ENCODE peak calls at places on chromosomes 13 and 19, in seven cellular contexts. T, N, F, V, D, S and Q are unnamed samples.

GRCh38 chr19:31096047-31096446 is 253.2 kb downstream of the TSHZ3 start:
- DNase-seq in S (no peak), T (no peak), V (no peak), F (no peak), N (no peak), D (no peak), Q (no peak)

GRCh38 chr19:1408300-1409203 is 1.2 kb downstream of the DAZAP1 start:
- DNase-seq in F (peak; percentile 30), T (no peak), S (peak; percentile 66), D (peak; percentile 65), V (no peak), N (peak; percentile 65), Q (peak; percentile 70)

GRCh38 chr13:40351537-40352384 is 314.7 kb downstream of the FOXO1 start:
- DNase-seq in V (no peak), F (no peak), N (no peak), T (no peak), S (no peak), D (peak; percentile 10), Q (no peak)

GRCh38 chr19:2016041-2016807 is 710 bp upstream of the BTBD2 start:
- DNase-seq in D (peak; percentile 80), N (peak; percentile 50), V (no peak), T (peak; percentile 66), F (peak; percentile 42), S (peak; percentile 87), Q (peak; percentile 92)

GRCh38 chr19:41905273-41906002 is 22.5 kb downstream of the ARHGEF1 start:
- DNase-seq in T (no peak), N (no peak), V (no peak), D (no peak), S (no peak), F (no peak), Q (no peak)

GRCh38 chr19:19204181-19204580 is 967 bp upstream of the NR2C2AP start:
- DNase-seq in F (no peak), V (no peak), D (no peak), N (no peak), S (no peak), T (no peak), Q (no peak)

GRCh38 chr19:17109962-17110598 is 34.5 kb downstream of the MYO9B start:
- DNase-seq in V (no peak), F (no peak), S (peak; percentile 66), D (no peak), T (peak; percentile 42), N (no peak), Q (peak; percentile 89)

GRCh38 chr19:47601180-47601904 is 7.6 kb upstream of the BICRA start:
- DNase-seq in D (no peak), V (no peak), N (no peak), T (no peak), F (no peak), S (no peak), Q (no peak)

GRCh38 chr13:77079902-77080413 is 53.0 kb upstream of the FBXL3 start:
- DNase-seq in T (no peak), F (no peak), D (no peak), S (peak; percentile 7), V (no peak), N (no peak), Q (no peak)

GRCh38 chr19:40217027-40217810 is 965 bp downstream of the TTC9B start:
- DNase-seq in D (no peak), S (peak; percentile 53), T (no peak), V (no peak), F (no peak), N (peak; percentile 37), Q (no peak)

GRCh38 chr19:3979674-3980352 is 5.5 kb downstream of the EEF2 start:
- DNase-seq in T (no peak), V (no peak), D (no peak), F (no peak), S (no peak), N (peak; percentile 4), Q (no peak)

GRCh38 chr19:14004619-14005380 is 1.3 kb downstream of the RFX1 start:
- DNase-seq in F (no peak), D (no peak), N (no peak), S (peak; percentile 83), V (no peak), T (peak; percentile 49), Q (no peak)

GRCh38 chr19:58338825-58339558 is 12.2 kb downstream of the ZSCAN22 start:
- DNase-seq in V (no peak), T (no peak), S (no peak), D (no peak), F (peak; percentile 26), N (peak; percentile 29), Q (no peak)

GRCh38 chr13:80224468-80224867 is 116.5 kb downstream of the SPRY2 start:
- DNase-seq in T (no peak), F (no peak), S (no peak), V (no peak), D (no peak), N (no peak), Q (no peak)

GRCh38 chr19:17473041-17473440 is 2.7 kb downstream of the SLC27A1 start:
- DNase-seq in V (no peak), T (no peak), D (peak; percentile 75), F (no peak), S (peak; percentile 72), N (no peak), Q (no peak)

GRCh38 chr13:45412274-45413049 is 5.7 kb downstream of the SLC25A30 start:
- DNase-seq in S (no peak), T (no peak), F (no peak), N (no peak), V (no peak), D (no peak), Q (no peak)

DNA sequence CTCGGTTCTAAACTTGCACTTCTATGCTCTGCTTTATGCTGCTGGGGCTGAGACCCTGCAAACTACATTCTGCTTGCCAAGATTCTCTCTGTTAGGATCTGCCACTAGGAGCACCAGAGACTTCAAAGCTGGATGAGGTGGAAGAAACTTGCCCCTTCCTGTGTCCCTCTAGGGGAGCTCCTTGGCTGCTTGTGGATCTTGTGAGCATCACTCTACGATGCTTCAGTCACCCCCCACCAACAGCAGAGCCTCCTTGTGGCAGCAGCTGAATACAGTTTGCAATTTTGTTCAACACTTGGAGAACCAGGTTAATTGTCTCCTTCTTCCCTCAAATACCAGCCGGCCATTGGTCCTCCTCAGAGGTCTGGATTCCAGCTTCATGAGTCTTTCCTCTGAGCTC is 310.6 kb downstream of the FGF14 start:
- DNase-seq in D (peak; percentile 4), V (no peak), N (no peak), S (no peak), T (no peak), F (no peak), Q (no peak)
- TF ChIP-seq CTCF in D (peak; percentile 32), V (no peak), N (no peak), S (no peak), T (no peak), F (peak; percentile 24), Q (no peak)

GRCh38 chr13:78319101-78319627 is 284.2 kb downstream of the POU4F1 start:
- DNase-seq in S (no peak), N (no peak), T (no peak), D (no peak), V (no peak), F (no peak), Q (no peak)

DNA sequence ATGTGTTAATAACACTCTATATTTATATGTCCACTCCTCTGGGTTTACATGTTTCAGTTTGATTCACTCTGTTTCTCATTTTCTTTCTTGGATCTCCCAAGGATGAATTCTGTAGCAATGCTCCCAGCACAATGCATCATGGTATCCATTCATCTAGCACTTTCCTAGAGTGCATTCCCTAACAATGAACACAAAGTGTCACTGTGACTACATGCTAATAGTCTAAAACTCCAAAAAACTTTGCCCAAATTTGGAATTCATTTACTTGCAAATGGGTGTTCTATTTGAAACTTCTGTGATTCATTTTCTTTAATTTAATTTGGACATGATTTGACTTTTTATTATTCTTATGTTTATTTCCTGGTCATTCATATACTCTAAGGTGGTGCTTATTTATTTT is 286.3 kb downstream of the POU4F1 start:
- DNase-seq in V (no peak), N (no peak), D (no peak), T (no peak), S (no peak), F (no peak), Q (no peak)
- TF ChIP-seq CTCF in V (peak; percentile 16), N (peak; percentile 37), D (no peak), T (no peak), S (peak; percentile 40), F (peak; percentile 56), Q (peak; percentile 12)

GRCh38 chr19:45402469-45403070 is 2.3 kb downstream of the PPP1R13L start:
- DNase-seq in N (peak; percentile 79), S (no peak), V (no peak), T (no peak), F (peak; percentile 59), D (no peak), Q (no peak)
- TF ChIP-seq CTCF in N (peak; percentile 68), S (no peak), V (peak; percentile 13), T (peak; percentile 40), F (peak; percentile 78), D (peak; percentile 55), Q (peak; percentile 33)

GRCh38 chr13:27125357-27126282 is 46.0 kb downstream of the USP12 start:
- DNase-seq in S (no peak), V (no peak), F (no peak), T (no peak), N (no peak), D (no peak), Q (no peak)
- TF ChIP-seq CTCF in S (no peak), V (no peak), F (no peak), T (no peak), N (no peak), D (no peak), Q (no peak)

DNA sequence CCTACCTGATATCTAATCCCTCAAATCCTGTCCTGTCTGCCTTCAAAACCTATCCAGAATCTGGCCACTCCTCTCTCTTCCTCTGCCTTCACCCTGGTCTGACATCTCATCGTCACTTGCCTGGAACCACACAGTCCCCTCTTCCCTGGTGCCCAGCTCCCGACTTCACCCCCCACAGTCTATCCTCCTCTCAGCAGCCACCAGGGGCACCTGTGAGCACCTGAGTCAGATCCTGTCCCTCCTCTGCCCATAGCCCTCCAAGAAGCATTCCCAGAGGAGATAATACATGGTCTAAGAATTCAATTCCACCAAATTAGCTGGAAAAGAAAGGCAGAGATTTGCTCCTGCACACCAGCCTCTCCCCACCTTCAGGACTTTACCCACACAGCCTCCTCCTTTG is 48.9 kb downstream of the ZNRF4 start:
- DNase-seq in V (no peak), T (no peak), S (no peak), F (no peak), D (no peak), N (no peak), Q (no peak)
- TF ChIP-seq CTCF in V (no peak), T (no peak), S (no peak), F (peak; percentile 20), D (peak; percentile 18), N (no peak), Q (no peak)

DNA sequence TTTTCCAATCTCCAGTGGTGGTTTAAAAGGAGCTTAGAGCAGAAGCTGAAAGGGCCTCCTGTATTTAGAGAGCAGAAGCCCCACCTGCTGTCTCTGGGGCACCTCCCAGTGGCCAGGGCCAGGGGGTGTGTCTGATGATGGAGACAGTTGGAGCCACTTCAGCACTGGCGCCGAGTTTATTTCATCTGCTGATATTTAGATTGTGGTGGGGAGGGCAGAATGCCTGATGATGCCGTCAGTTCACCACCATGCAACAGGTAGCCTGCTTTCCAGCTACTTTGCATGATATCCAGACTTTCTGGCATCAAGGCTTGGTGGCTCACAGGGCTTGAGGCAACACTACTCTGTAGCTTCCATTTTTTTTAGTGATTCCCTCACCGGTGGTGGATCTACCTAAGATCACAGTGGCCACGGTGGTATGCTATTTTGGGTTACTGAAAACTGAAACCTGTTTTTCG is 371.9 kb downstream of the KCNRG start:
- DNase-seq in D (peak; percentile 55), V (no peak), T (peak; percentile 53), N (peak; percentile 46), F (no peak), S (no peak), Q (no peak)
- TF ChIP-seq CTCF in D (peak; percentile 27), V (no peak), T (peak; percentile 28), N (no peak), F (peak; percentile 42), S (no peak), Q (peak; percentile 10)